ENCODE peak calls at places on chromosomes 2 and 18, in four cellular contexts. Z is GM12878, G is HepG2, D is K562. J is an unnamed sample.

GRCh38 chr2:156118753-156119416 is 213.6 kb downstream of the NR4A2 start:
- DNase-seq in Z (no peak), G (no peak), D (no peak), J (no peak)

GRCh38 chr2:20128506-20129319 is 77.3 kb upstream of the LAPTM4A start:
- DNase-seq in Z (no peak), G (no peak), D (no peak), J (no peak)

GRCh38 chr2:143579456-143579855 is 450.2 kb downstream of the ARHGAP15 start:
- DNase-seq in G (no peak), Z (no peak), D (no peak), J (no peak)

GRCh38 chr2:3692375-3692774 is 11.0 kb upstream of the DCDC2C start:
- DNase-seq in G (peak), Z (no peak), D (no peak), J (peak)

GRCh38 chr2:20254731-20255130 is 29.8 kb upstream of the SDC1 start:
- DNase-seq in D (no peak), Z (no peak), G (no peak), J (no peak)

GRCh38 chr2:15058015-15058414 is 425.5 kb downstream of the LRATD1 start:
- DNase-seq in G (peak), Z (no peak), D (peak), J (no peak)

GRCh38 chr2:240503848-240504247 is 53.9 kb downstream of the ANKMY1 start:
- DNase-seq in G (no peak), D (no peak), Z (no peak), J (no peak)

GRCh38 chr18:54690198-54690597 is 99.2 kb downstream of the DYNAP start:
- DNase-seq in D (no peak), Z (no peak), G (no peak), J (no peak)

GRCh38 chr2:226985227-226985946 is 149.5 kb downstream of the RHBDD1 start:
- DNase-seq in G (peak), D (peak), Z (peak), J (peak)

GRCh38 chr2:209426432-209426831 is 2.6 kb downstream of the MAP2 start:
- DNase-seq in D (no peak), Z (no peak), G (no peak), J (no peak)

GRCh38 chr2:224038049-224038829 is 847 bp downstream of the SERPINE2 start:
- DNase-seq in Z (no peak), G (peak), D (no peak), J (peak)

GRCh38 chr2:102147935-102148334 is 5.4 kb downstream of the IL1R1 start:
- DNase-seq in D (no peak), G (no peak), Z (no peak), J (no peak)

GRCh38 chr2:166031054-166031453 is 77.5 kb upstream of the TTC21B start:
- DNase-seq in Z (no peak), G (no peak), D (no peak), J (no peak)

GRCh38 chr2:39593439-39594393 is 72.0 kb upstream of the TMEM178A start:
- DNase-seq in G (peak), Z (no peak), D (no peak), J (peak)

GRCh38 chr2:70977605-70978205 is 725 bp upstream of the ANKRD53 start:
- DNase-seq in Z (no peak), G (peak), D (no peak), J (no peak)
- TF ChIP-seq MYC in Z (no peak), G (no peak), D (no peak), J (no peak)

DNA sequence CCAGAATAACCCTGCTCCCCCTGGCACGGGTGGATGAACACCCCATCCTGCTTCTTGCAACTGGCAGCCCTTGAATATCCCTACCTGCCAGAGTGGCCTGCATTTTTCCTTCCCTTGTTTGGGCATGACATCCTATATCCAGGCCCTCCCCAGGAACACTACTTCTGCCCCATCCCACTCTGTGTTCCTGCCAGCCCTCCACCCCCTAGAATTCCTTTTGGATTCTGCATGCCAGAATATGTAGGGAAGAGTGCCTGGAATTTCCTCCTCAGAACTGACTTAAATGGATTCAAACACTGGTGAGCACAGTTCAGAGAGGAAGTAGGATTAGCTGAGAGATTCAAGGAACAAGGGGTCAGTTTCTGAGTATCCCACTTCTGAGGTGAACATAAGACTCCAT is 123.5 kb upstream of the PELI1 start:
- DNase-seq in D (no peak), G (no peak), Z (no peak), J (no peak)
- TF ChIP-seq JUNB in D (no peak), G (no peak), Z (no peak), J (no peak)

GRCh38 chr2:62266433-62267038 is 70.6 kb downstream of the B3GNT2 start:
- DNase-seq in G (no peak), D (no peak), Z (no peak), J (no peak)

GRCh38 chr2:62265116-62265515 is 69.2 kb downstream of the B3GNT2 start:
- DNase-seq in G (no peak), D (no peak), Z (no peak), J (no peak)

GRCh38 chr2:62267687-62268086 is 71.8 kb downstream of the B3GNT2 start:
- DNase-seq in D (no peak), Z (no peak), G (no peak), J (no peak)

DNA sequence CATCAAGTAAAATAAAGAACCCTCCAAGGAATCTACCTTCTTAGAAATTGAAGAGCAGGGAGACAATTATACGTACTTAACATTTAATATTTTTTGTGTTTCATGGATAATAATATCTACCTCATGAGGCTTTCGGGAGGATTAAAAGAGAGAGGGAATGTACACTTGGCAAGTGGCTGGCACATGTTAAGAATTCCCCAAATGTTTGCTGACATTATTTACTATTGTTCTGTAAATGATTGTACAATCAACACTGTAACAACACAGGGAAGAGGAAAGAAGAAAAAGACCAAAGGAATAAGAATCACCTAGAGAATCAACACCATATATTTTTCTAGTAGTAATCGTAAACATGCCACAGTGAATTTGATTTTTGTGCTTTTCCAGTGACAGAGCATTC is 67.2 kb downstream of the B3GNT2 start:
- DNase-seq in G (no peak), Z (no peak), D (no peak), J (no peak)
- TF ChIP-seq MYC in G (no peak), Z (no peak), D (no peak), J (no peak)

GRCh38 chr2:154470386-154470785 is 228.1 kb upstream of the KCNJ3 start:
- DNase-seq in G (no peak), D (no peak), Z (no peak), J (no peak)
- TF ChIP-seq JUNB in G (no peak), D (no peak), Z (no peak), J (no peak)

J was measured in A549.